ENCODE peak calls at places on chromosome 17, in ten cellular contexts. One of them, this sample, is unnamed.

GRCh38 chr17:45257115-45257514 is 4.8 kb downstream of the SPATA32 start:
- DNase-seq in fibroblast of lung: no peak
- DNase-seq in stimulated activated CD4-positive, alpha-beta T cell treated with anti-CD3 and anti-CD28 coated beads, Interleukin-4, amount 100 ng/mL, for 4 hours: no peak
- DNase-seq in naive thymus-derived CD4-positive, alpha-beta T cell: no peak
- DNase-seq in GM20000: no peak
- DNase-seq in RPMI7951: no peak
- DNase-seq in neural crest cell: no peak
- DNase-seq in NCI-H2107: no peak
- DNase-seq in ovary: no peak
- DNase-seq in activated naive CD4-positive, alpha-beta T cell treated with anti-CD3 and anti-CD28 coated beads, Interleukin-2, amount 10 ng/mL, durations not matched to agents 7 days and 5 days: no peak
- DNase-seq in this sample: no peak

GRCh38 chr17:76812968-76813367 is 55.2 kb upstream of the MGAT5B start:
- DNase-seq in fibroblast of lung: no peak
- DNase-seq in stimulated activated CD4-positive, alpha-beta T cell treated with anti-CD3 and anti-CD28 coated beads, Interleukin-4, amount 100 ng/mL, for 4 hours: no peak
- DNase-seq in naive thymus-derived CD4-positive, alpha-beta T cell: no peak
- DNase-seq in GM20000: no peak
- DNase-seq in RPMI7951: no peak
- DNase-seq in neural crest cell: no peak
- DNase-seq in NCI-H2107: no peak
- DNase-seq in ovary: no peak
- DNase-seq in activated naive CD4-positive, alpha-beta T cell treated with anti-CD3 and anti-CD28 coated beads, Interleukin-2, amount 10 ng/mL, durations not matched to agents 7 days and 5 days: no peak
- DNase-seq in this sample: no peak

GRCh38 chr17:48612456-48612853 is 1.6 kb upstream of the HOXB7 start:
- DNase-seq in fibroblast of lung: peak
- DNase-seq in stimulated activated CD4-positive, alpha-beta T cell treated with anti-CD3 and anti-CD28 coated beads, Interleukin-4, amount 100 ng/mL, for 4 hours: no peak
- DNase-seq in naive thymus-derived CD4-positive, alpha-beta T cell: no peak
- DNase-seq in GM20000: no peak
- DNase-seq in RPMI7951: peak
- DNase-seq in neural crest cell: no peak
- DNase-seq in NCI-H2107: no peak
- DNase-seq in ovary: no peak
- DNase-seq in activated naive CD4-positive, alpha-beta T cell treated with anti-CD3 and anti-CD28 coated beads, Interleukin-2, amount 10 ng/mL, durations not matched to agents 7 days and 5 days: no peak
- DNase-seq in this sample: no peak

GRCh38 chr17:32007463-32008298 is 498 bp downstream of the LRRC37B start:
- DNase-seq in fibroblast of lung: peak
- DNase-seq in stimulated activated CD4-positive, alpha-beta T cell treated with anti-CD3 and anti-CD28 coated beads, Interleukin-4, amount 100 ng/mL, for 4 hours: peak
- DNase-seq in naive thymus-derived CD4-positive, alpha-beta T cell: peak
- DNase-seq in GM20000: peak
- DNase-seq in RPMI7951: peak
- DNase-seq in neural crest cell: peak
- DNase-seq in NCI-H2107: no peak
- DNase-seq in ovary: peak
- DNase-seq in activated naive CD4-positive, alpha-beta T cell treated with anti-CD3 and anti-CD28 coated beads, Interleukin-2, amount 10 ng/mL, durations not matched to agents 7 days and 5 days: peak
- DNase-seq in this sample: no peak

GRCh38 chr17:45702666-45703266 is 81.4 kb upstream of the CRHR1 start:
- DNase-seq in fibroblast of lung: peak
- DNase-seq in stimulated activated CD4-positive, alpha-beta T cell treated with anti-CD3 and anti-CD28 coated beads, Interleukin-4, amount 100 ng/mL, for 4 hours: no peak
- DNase-seq in naive thymus-derived CD4-positive, alpha-beta T cell: no peak
- DNase-seq in GM20000: no peak
- DNase-seq in RPMI7951: peak
- DNase-seq in neural crest cell: no peak
- DNase-seq in NCI-H2107: no peak
- DNase-seq in ovary: no peak
- DNase-seq in activated naive CD4-positive, alpha-beta T cell treated with anti-CD3 and anti-CD28 coated beads, Interleukin-2, amount 10 ng/mL, durations not matched to agents 7 days and 5 days: no peak
- DNase-seq in this sample: no peak

GRCh38 chr17:4540224-4541040 is 14.8 kb downstream of the MYBBP1A start:
- DNase-seq in fibroblast of lung: no peak
- DNase-seq in stimulated activated CD4-positive, alpha-beta T cell treated with anti-CD3 and anti-CD28 coated beads, Interleukin-4, amount 100 ng/mL, for 4 hours: no peak
- DNase-seq in naive thymus-derived CD4-positive, alpha-beta T cell: no peak
- DNase-seq in GM20000: no peak
- DNase-seq in RPMI7951: no peak
- DNase-seq in neural crest cell: no peak
- DNase-seq in NCI-H2107: no peak
- DNase-seq in ovary: no peak
- DNase-seq in activated naive CD4-positive, alpha-beta T cell treated with anti-CD3 and anti-CD28 coated beads, Interleukin-2, amount 10 ng/mL, durations not matched to agents 7 days and 5 days: no peak
- DNase-seq in this sample: no peak

GRCh38 chr17:51164911-51165679 is 1.1 kb upstream of the NME2 start:
- DNase-seq in fibroblast of lung: no peak
- DNase-seq in stimulated activated CD4-positive, alpha-beta T cell treated with anti-CD3 and anti-CD28 coated beads, Interleukin-4, amount 100 ng/mL, for 4 hours: no peak
- DNase-seq in naive thymus-derived CD4-positive, alpha-beta T cell: no peak
- DNase-seq in GM20000: no peak
- DNase-seq in RPMI7951: no peak
- DNase-seq in neural crest cell: peak
- DNase-seq in NCI-H2107: no peak
- DNase-seq in ovary: peak
- DNase-seq in activated naive CD4-positive, alpha-beta T cell treated with anti-CD3 and anti-CD28 coated beads, Interleukin-2, amount 10 ng/mL, durations not matched to agents 7 days and 5 days: no peak
- DNase-seq in this sample: no peak

GRCh38 chr17:82330322-82331239 is 3.0 kb downstream of the SECTM1 start:
- DNase-seq in fibroblast of lung: peak
- DNase-seq in stimulated activated CD4-positive, alpha-beta T cell treated with anti-CD3 and anti-CD28 coated beads, Interleukin-4, amount 100 ng/mL, for 4 hours: no peak
- DNase-seq in naive thymus-derived CD4-positive, alpha-beta T cell: no peak
- DNase-seq in GM20000: no peak
- DNase-seq in RPMI7951: peak
- DNase-seq in neural crest cell: no peak
- DNase-seq in NCI-H2107: peak
- DNase-seq in ovary: peak
- DNase-seq in activated naive CD4-positive, alpha-beta T cell treated with anti-CD3 and anti-CD28 coated beads, Interleukin-2, amount 10 ng/mL, durations not matched to agents 7 days and 5 days: no peak
- DNase-seq in this sample: no peak